ENCODE peak calls at places on chromosomes 6 and 20, in nine cellular contexts. M is NCI-H1092 treated with DMSO at 0.1 percent for 48 hours; I is stimulated activated naive CD4-positive, alpha-beta T cell; E is GM19239; U is GM12865; F is Calu3; X is activated T-helper 2 cell treated with anti-CD3 and anti-CD28 coated beads, Interferon-gamma antibody, Interleukin-2, Interleukin-4, amounts not matched to agents 10 μg/mL and 5 μg/mL and 100 μg/mL, durations not matched to agents 14 hours and 24 hours and 36 hours; B is aorta; Z is DND-41. D is an unnamed sample.
A peak's percentile ranks its signal among the peaks of the same experiment; 100 is the strongest.

GRCh38 chr6:33375143-33375649 is 16.4 kb upstream of the KIFC1 start:
- DNase-seq in U (no peak), M (no peak), F (peak; percentile 78), X (no peak), I (no peak), B (peak; percentile 86), Z (no peak), E (no peak), D (no peak)

GRCh38 chr6:23890543-23891227 is 235.3 kb upstream of the NRSN1 start:
- DNase-seq in E (no peak), M (no peak), I (no peak), Z (no peak), F (no peak), X (no peak), B (no peak), U (no peak), D (no peak)

GRCh38 chr6:29828471-29828797 is 809 bp downstream of the HLA-G start:
- DNase-seq in X (no peak), E (no peak), B (no peak), Z (no peak), U (no peak), M (no peak), I (peak; percentile 17), F (no peak), D (no peak)

GRCh38 chr20:13671500-13672288 is 33.0 kb upstream of the TASP1 start:
- DNase-seq in B (peak; percentile 73), Z (no peak), I (no peak), F (no peak), E (no peak), X (no peak), U (no peak), M (no peak), D (no peak)

GRCh38 chr20:61922411-61922810 is 143.3 kb downstream of the TAF4 start:
- DNase-seq in E (no peak), M (no peak), F (no peak), U (no peak), X (no peak), Z (no peak), I (no peak), B (no peak), D (no peak)

GRCh38 chr6:12947191-12947795 is 230.7 kb downstream of the PHACTR1 start:
- DNase-seq in E (no peak), U (no peak), F (no peak), I (no peak), X (no peak), Z (no peak), M (no peak), B (no peak), D (no peak)

GRCh38 chr20:43925786-43926185 is 11.1 kb downstream of the TOX2 start:
- DNase-seq in M (peak; percentile 48), E (no peak), I (peak; percentile 5), Z (peak; percentile 35), B (peak; percentile 72), X (no peak), U (no peak), F (peak; percentile 46), D (peak; percentile 28)

GRCh38 chr6:154602708-154603107 is 92.2 kb upstream of the CNKSR3 start:
- DNase-seq in E (no peak), M (no peak), F (no peak), X (no peak), B (no peak), I (no peak), Z (no peak), U (no peak), D (no peak)

GRCh38 chr6:166989427-166990034 is 9.7 kb upstream of the CEP43 start:
- DNase-seq in E (no peak), M (peak; percentile 36), B (no peak), Z (peak; percentile 34), U (peak; percentile 63), F (peak; percentile 4), X (peak; percentile 36), I (peak; percentile 23), D (no peak)

GRCh38 chr6:162618463-162619002 is 109.0 kb downstream of the PRKN start:
- DNase-seq in Z (no peak), B (no peak), U (no peak), X (no peak), M (no peak), F (no peak), E (no peak), I (no peak), D (no peak)

GRCh38 chr6:25016311-25016710 is 80.6 kb upstream of the RIPOR2 start:
- DNase-seq in U (no peak), I (no peak), F (no peak), M (no peak), E (no peak), B (no peak), X (no peak), Z (no peak), D (no peak)

GRCh38 chr6:94511502-94512088 is 1065.7 kb upstream of the MANEA start:
- DNase-seq in X (no peak), U (no peak), B (peak; percentile 18), M (no peak), E (no peak), I (no peak), F (no peak), Z (no peak), D (no peak)

GRCh38 chr6:141488466-141488865 is 644.3 kb upstream of the GJE1 start:
- DNase-seq in I (no peak), Z (no peak), M (no peak), B (no peak), F (no peak), E (no peak), X (no peak), U (peak; percentile 38), D (peak; percentile 68)

GRCh38 chr6:47061631-47062300 is 19.6 kb upstream of the ADGRF1 start:
- DNase-seq in M (no peak), F (no peak), E (no peak), B (peak; percentile 59), U (no peak), Z (no peak), X (no peak), I (no peak), D (no peak)

GRCh38 chr6:35686441-35686840 is 2.3 kb downstream of the FKBP5 start:
- DNase-seq in X (no peak), E (no peak), M (no peak), U (no peak), B (no peak), Z (no peak), F (no peak), I (no peak), D (no peak)

GRCh38 chr6:70823651-70824050 is 133.2 kb downstream of the B3GAT2 start:
- DNase-seq in B (no peak), X (no peak), U (peak; percentile 2), I (no peak), E (no peak), F (no peak), Z (no peak), M (no peak), D (no peak)

GRCh38 chr6:36897629-36898028 is 11.9 kb downstream of the C6orf89 start:
- DNase-seq in I (peak; percentile 2), U (no peak), X (no peak), F (no peak), M (no peak), E (no peak), Z (peak; percentile 56), B (no peak), D (no peak)

GRCh38 chr6:24558516-24558915 is 63.7 kb downstream of the ALDH5A1 start:
- DNase-seq in E (no peak), M (no peak), B (no peak), Z (no peak), X (no peak), F (no peak), I (no peak), U (no peak), D (no peak)

GRCh38 chr20:44646641-44647274 is 4.7 kb downstream of the ADA start:
- DNase-seq in F (no peak), X (no peak), Z (peak; percentile 79), M (no peak), U (peak; percentile 95), I (no peak), E (no peak), B (no peak), D (no peak)

GRCh38 chr6:133756046-133756445 is 132.9 kb upstream of the TCF21 start:
- DNase-seq in B (no peak), M (no peak), F (no peak), U (no peak), I (no peak), Z (no peak), E (no peak), X (no peak), D (no peak)